ENCODE peak calls at places on chromosome 20, in six cellular contexts. G is HAP-1; A is esophagus squamous epithelium; W is stomach; I is CD8-positive, alpha-beta memory T cell; T is colonic mucosa. Y is an unnamed sample. For H3K9me3, the result is how much of the 10 kb centered on the place peaks cover.

GRCh38 chr20:62676976-62677375 is 31.7 kb upstream of the NTSR1 start:
- DNase-seq in G (no peak), A (no peak), W (no peak), I (no peak), T (no peak), Y (no peak)

GRCh38 chr20:58690851-58691250 is 1.7 kb upstream of the NPEPL1 start:
- DNase-seq in G (no peak), A (no peak), W (peak), I (no peak), T (no peak), Y (no peak)

GRCh38 chr20:64112691-64113443 is 5.5 kb upstream of the NPBWR2 start:
- DNase-seq in G (no peak), A (no peak), W (peak), I (no peak), T (no peak), Y (peak)

GRCh38 chr20:5316188-5317158 is at the start of gene PROKR2:
- DNase-seq in G (no peak), A (no peak), W (no peak), I (no peak), T (no peak), Y (no peak)

GRCh38 chr20:63890201-63890576 is 4.7 kb upstream of the DNAJC5 start:
- DNase-seq in G (no peak), A (no peak), W (no peak), I (no peak), T (no peak), Y (no peak)

GRCh38 chr20:17427646-17428045 is 103.5 kb downstream of the BFSP1 start:
- DNase-seq in G (no peak), A (no peak), W (no peak), I (no peak), T (no peak), Y (no peak)

GRCh38 chr20:23233341-23233740 is 117.2 kb upstream of the NXT1 start:
- DNase-seq in G (no peak), A (no peak), W (no peak), I (no peak), T (no peak), Y (no peak)

GRCh38 chr20:61588356-61589054 is 336.4 kb downstream of the CDH4 start:
- DNase-seq in G (no peak), A (no peak), W (no peak), I (no peak), T (no peak), Y (no peak)

GRCh38 chr20:5222919-5223634 is 93.7 kb downstream of the PROKR2 start:
- DNase-seq in G (peak), A (no peak), W (peak), I (peak), T (peak), Y (peak)

GRCh38 chr20:46545077-46545826 is 5.2 kb downstream of the OCSTAMP start:
- DNase-seq in G (no peak), A (no peak), W (no peak), I (no peak), T (no peak), Y (no peak)

GRCh38 chr20:32358883-32359632 is 927 bp downstream of the ASXL1 start:
- DNase-seq in G (peak), A (peak), W (peak), I (peak), T (peak), Y (peak)

GRCh38 chr20:37071481-37071911 is 24.3 kb downstream of the RBL1 start:
- DNase-seq in G (no peak), A (no peak), W (no peak), I (peak), T (no peak), Y (no peak)

GRCh38 chr20:51306081-51306480 is 236.4 kb downstream of the NFATC2 start:
- DNase-seq in G (no peak), A (no peak), W (no peak), I (no peak), T (no peak), Y (no peak)
- H3K9me3 ChIP-seq in G (under half), A (under half), W (under half), I (under half), T (under half), Y (under half)

DNA sequence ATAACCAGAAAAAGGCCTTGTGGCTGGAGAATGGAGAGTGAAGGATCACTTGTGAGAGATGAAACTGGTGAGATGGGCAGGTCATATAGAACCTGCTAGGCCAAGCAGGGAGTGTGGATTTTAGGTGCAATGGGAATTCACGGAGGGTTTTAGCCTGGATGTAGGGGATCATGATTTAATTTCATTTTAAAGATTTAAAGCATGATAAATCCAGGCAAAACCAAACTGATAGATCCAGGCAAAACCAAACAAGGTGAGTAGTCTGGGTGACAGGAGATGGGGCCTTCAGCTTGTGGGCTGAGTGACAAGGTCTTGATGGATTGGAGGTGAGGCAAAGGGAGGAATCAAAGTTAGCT is 1.5 kb upstream of the PLCG1 start:
- DNase-seq in G (no peak), A (no peak), W (no peak), I (no peak), T (no peak), Y (no peak)
- H3K4me3 ChIP-seq in G (no peak), A (no peak), W (no peak), I (no peak), T (no peak), Y (peak)

GRCh38 chr20:49282584-49283171 is 4.8 kb upstream of the ZNFX1 start:
- DNase-seq in G (peak), A (no peak), W (no peak), I (no peak), T (no peak), Y (no peak)
- H3K9me3 ChIP-seq in G (under half), A (under half), W (half or more), I (half or more), T (under half), Y (half or more)

DNA sequence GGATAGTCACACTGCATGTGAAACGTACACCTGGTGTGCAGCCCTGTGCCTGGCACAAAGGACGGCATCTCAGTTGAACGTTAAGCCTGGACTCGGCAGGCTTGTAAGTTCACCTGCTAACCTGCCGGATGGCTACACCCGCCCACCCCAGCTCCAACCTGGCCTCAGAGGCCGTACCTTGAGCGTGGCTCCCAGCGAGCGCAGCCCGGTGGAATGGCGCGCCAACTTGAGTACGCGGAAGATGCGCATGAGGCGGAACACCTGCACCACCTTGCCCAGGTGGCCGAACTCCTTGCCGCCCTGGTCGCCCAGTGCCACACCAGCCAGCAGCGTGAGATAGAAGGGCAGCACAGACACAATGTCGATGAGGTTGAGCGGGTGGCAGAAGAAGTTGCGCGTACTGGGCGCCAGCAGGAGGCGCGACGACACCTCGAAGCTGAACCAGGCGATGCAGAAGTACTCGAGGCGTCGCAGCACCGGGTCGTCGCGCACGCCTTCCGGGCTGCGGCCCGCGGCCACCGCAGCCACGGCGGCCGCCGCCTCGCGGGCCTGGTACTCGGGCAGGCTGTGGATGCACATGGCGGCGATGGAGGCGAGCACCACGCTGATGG is 3.3 kb downstream of the KCNS1 start:
- DNase-seq in G (no peak), A (no peak), W (no peak), I (peak), T (peak), Y (peak)
- H3K4me3 ChIP-seq in G (no peak), A (peak), W (peak), I (no peak), T (no peak), Y (no peak)

DNA sequence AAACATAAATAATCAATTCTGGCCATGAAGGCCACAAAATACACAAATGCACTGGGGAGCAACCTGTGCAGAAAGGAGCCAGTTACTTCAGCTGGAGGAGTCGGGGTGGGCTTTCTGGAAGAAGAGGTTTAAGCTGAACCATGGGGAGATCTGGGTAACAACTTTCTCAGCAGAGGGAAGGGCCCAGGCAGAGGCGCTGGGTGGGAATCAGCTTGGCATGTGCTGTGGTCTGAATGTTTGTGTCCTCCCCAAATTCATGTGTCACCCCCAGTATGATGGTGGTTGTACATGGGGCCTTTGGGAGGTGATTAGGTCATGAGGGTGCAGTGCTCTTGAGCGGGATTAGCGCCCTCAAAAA is 107.9 kb downstream of the SYCP2 start:
- DNase-seq in G (no peak), A (no peak), W (no peak), I (no peak), T (no peak), Y (no peak)
- H3K9me3 ChIP-seq in G (under half), A (under half), W (under half), I (under half), T (under half), Y (under half)

GRCh38 chr20:48791666-48792071 is 36.1 kb downstream of the PREX1 start:
- DNase-seq in G (no peak), A (no peak), W (no peak), I (no peak), T (no peak), Y (no peak)
- H3K4me3 ChIP-seq in G (no peak), A (no peak), W (no peak), I (no peak), T (no peak), Y (no peak)

GRCh38 chr20:56273491-56273890 is 25.0 kb downstream of the MC3R start:
- DNase-seq in G (no peak), A (no peak), W (no peak), I (no peak), T (no peak), Y (no peak)

GRCh38 chr20:56271974-56272373 is 23.4 kb downstream of the MC3R start:
- DNase-seq in G (no peak), A (no peak), W (no peak), I (no peak), T (no peak), Y (no peak)

GRCh38 chr20:56274156-56274555 is 25.6 kb downstream of the MC3R start:
- DNase-seq in G (no peak), A (no peak), W (no peak), I (no peak), T (no peak), Y (no peak)

DNA sequence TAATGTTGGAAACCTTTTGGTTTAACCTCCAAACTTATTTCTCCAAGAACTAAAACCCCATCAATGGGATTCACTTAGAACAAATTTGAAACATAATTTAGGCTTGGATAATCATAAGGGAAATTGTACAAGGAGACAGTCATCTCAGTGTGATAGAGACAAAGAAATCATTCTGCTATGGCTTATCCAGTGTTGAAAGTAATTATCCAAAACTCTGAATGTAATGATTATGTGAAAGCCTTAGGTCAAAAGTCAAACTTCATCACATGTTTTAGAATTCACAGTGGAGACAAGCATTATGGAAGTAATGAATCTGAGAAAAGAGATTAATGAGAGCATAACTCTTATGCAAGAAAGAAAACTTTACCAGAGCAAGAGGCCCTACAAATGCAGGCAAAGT is 20.0 kb downstream of the MC3R start:
- DNase-seq in G (no peak), A (no peak), W (no peak), I (no peak), T (no peak), Y (no peak)
- H3K9me3 ChIP-seq in G (under half), A (under half), W (under half), I (under half), T (under half), Y (under half)

GRCh38 chr20:2557873-2558580 is 21.7 kb downstream of the TMC2 start:
- DNase-seq in G (no peak), A (no peak), W (no peak), I (no peak), T (no peak), Y (no peak)

GRCh38 chr20:2563116-2563515 is 26.7 kb downstream of the TMC2 start:
- DNase-seq in G (no peak), A (no peak), W (no peak), I (no peak), T (no peak), Y (no peak)

GRCh38 chr20:2559641-2560040 is 23.3 kb downstream of the TMC2 start:
- DNase-seq in G (no peak), A (no peak), W (no peak), I (no peak), T (no peak), Y (no peak)

DNA sequence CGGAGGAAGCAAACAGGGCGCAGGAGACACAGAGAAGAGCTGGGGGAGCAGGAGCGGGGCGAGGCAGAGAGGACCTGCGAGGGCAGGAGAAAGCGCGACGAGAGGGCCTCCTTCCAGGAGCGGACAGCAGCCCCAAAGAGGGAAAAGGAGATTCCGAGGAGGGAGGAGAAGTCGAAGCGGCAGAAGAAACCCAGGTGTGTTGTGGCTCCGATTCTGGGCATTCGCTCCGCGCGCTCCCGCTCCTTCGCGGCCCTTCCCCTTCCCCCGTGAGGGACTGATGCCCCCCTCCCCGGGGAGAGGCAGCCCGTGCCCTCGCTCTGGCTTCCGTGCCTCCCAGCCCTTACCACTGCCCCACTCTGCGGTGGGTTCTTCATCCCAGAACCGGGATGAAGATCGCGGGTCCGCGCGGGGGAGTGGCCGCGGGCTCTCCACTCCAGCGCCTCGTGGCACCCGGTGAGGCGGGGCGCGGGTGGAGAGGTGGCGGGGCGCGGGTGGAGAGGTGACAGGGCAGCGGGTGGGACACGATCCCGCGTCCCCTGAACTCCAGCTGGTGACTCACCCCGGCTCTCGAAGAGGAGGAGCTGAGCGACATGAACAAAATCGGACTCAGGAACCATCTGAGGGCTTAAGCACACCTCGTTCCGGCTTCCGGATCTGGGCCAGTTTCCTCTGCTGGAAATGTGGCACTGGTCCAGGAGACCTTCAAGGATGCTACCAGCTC is 22.4 kb downstream of the TMC2 start:
- DNase-seq in G (no peak), A (no peak), W (no peak), I (no peak), T (no peak), Y (no peak)
- H3K4me3 ChIP-seq in G (no peak), A (peak), W (peak), I (no peak), T (peak), Y (no peak)